ENCODE peak calls at places on chromosome 21, in five cellular contexts. One of them, this sample, is unnamed.

GRCh38 chr21:41610042-41610839 is 102.3 kb upstream of the TMPRSS2 start:
- DNase-seq in H1: peak
- DNase-seq in mesenchymal stem cell: peak
- DNase-seq in neuronal stem cell: no peak
- DNase-seq in IMR-90: peak
- DNase-seq in this sample: peak

GRCh38 chr21:30695956-30696355 is 22.6 kb downstream of the KRTAP21-3 start:
- DNase-seq in IMR-90: no peak
- DNase-seq in neuronal stem cell: no peak
- DNase-seq in mesenchymal stem cell: no peak
- DNase-seq in H1: no peak
- DNase-seq in this sample: no peak

GRCh38 chr21:41368361-41369104 is 6.7 kb downstream of the MX2 start:
- DNase-seq in H1: no peak
- DNase-seq in mesenchymal stem cell: no peak
- DNase-seq in neuronal stem cell: no peak
- DNase-seq in IMR-90: no peak
- DNase-seq in this sample: no peak

GRCh38 chr21:32348604-32349332 is 44.0 kb downstream of the URB1 start:
- DNase-seq in mesenchymal stem cell: no peak
- DNase-seq in H1: no peak
- DNase-seq in IMR-90: no peak
- DNase-seq in neuronal stem cell: no peak
- DNase-seq in this sample: no peak

GRCh38 chr21:26948194-26948593 is 18.7 kb downstream of the ADAMTS5 start:
- DNase-seq in neuronal stem cell: no peak
- DNase-seq in mesenchymal stem cell: peak
- DNase-seq in IMR-90: peak
- DNase-seq in H1: no peak
- DNase-seq in this sample: no peak

GRCh38 chr21:26943916-26944315 is 23.0 kb downstream of the ADAMTS5 start:
- DNase-seq in H1: no peak
- DNase-seq in IMR-90: no peak
- DNase-seq in neuronal stem cell: no peak
- DNase-seq in mesenchymal stem cell: no peak
- DNase-seq in this sample: no peak

GRCh38 chr21:40472026-40472425 is 374.9 kb downstream of the DSCAM start:
- DNase-seq in IMR-90: no peak
- DNase-seq in mesenchymal stem cell: no peak
- DNase-seq in H1: no peak
- DNase-seq in neuronal stem cell: no peak
- DNase-seq in this sample: no peak

GRCh38 chr21:22421416-22422190 is 1423.4 kb downstream of the NCAM2 start:
- DNase-seq in mesenchymal stem cell: no peak
- DNase-seq in IMR-90: no peak
- DNase-seq in H1: no peak
- DNase-seq in neuronal stem cell: no peak
- DNase-seq in this sample: no peak

GRCh38 chr21:20971296-20971921 is 26.8 kb upstream of the NCAM2 start:
- DNase-seq in IMR-90: peak
- DNase-seq in H1: no peak
- DNase-seq in mesenchymal stem cell: peak
- DNase-seq in neuronal stem cell: peak
- DNase-seq in this sample: peak

GRCh38 chr21:29477941-29478340 is 179.2 kb downstream of the BACH1 start:
- DNase-seq in mesenchymal stem cell: peak
- DNase-seq in H1: no peak
- DNase-seq in IMR-90: peak
- DNase-seq in neuronal stem cell: no peak
- DNase-seq in this sample: no peak

GRCh38 chr21:34705032-34705431 is 36.2 kb downstream of the CLIC6 start:
- DNase-seq in H1: no peak
- DNase-seq in IMR-90: no peak
- DNase-seq in neuronal stem cell: no peak
- DNase-seq in mesenchymal stem cell: no peak
- DNase-seq in this sample: no peak

GRCh38 chr21:27700974-27701614 is 734.2 kb upstream of the ADAMTS5 start:
- DNase-seq in neuronal stem cell: peak
- DNase-seq in H1: peak
- DNase-seq in mesenchymal stem cell: peak
- DNase-seq in IMR-90: peak
- DNase-seq in this sample: peak

GRCh38 chr21:41164981-41165650 is 2.8 kb upstream of the BACE2 start:
- DNase-seq in IMR-90: peak
- DNase-seq in mesenchymal stem cell: no peak
- DNase-seq in neuronal stem cell: no peak
- DNase-seq in H1: no peak
- DNase-seq in this sample: no peak

GRCh38 chr21:35585878-35586277 is 474.4 kb downstream of the SETD4 start:
- DNase-seq in mesenchymal stem cell: no peak
- DNase-seq in IMR-90: no peak
- DNase-seq in neuronal stem cell: no peak
- DNase-seq in H1: no peak
- DNase-seq in this sample: no peak

GRCh38 chr21:24023402-24023801 is 1583.9 kb downstream of the MRPL39 start:
- DNase-seq in IMR-90: peak
- DNase-seq in H1: no peak
- DNase-seq in neuronal stem cell: no peak
- DNase-seq in mesenchymal stem cell: no peak
- DNase-seq in this sample: no peak

DNA sequence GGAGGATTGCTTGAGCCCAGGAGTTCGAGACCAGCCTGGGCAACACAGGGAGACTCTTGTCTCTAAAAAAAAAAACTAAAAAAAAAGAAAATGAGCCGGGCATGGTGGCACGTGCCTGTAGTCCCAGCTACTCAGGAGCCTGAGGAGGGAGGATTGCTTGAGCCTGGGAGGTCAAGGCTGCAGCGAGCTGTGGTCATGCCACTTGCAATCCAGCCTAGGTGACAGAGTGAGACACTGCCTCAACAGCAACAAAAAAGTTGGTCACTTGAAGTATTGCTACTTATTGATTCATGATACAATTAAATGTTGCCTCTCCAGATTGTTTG is 57.9 kb upstream of the CXADR start:
- DNase-seq in IMR-90: no peak
- DNase-seq in mesenchymal stem cell: no peak
- DNase-seq in neuronal stem cell: no peak
- DNase-seq in H1: no peak
- DNase-seq in this sample: no peak
- H3K14ac ChIP-seq in IMR-90: no peak
- H3K14ac ChIP-seq in mesenchymal stem cell: no peak
- H3K14ac ChIP-seq in neuronal stem cell: no peak
- H3K14ac ChIP-seq in H1: no peak
- H3K14ac ChIP-seq in this sample: no peak

GRCh38 chr21:37272897-37273296 is 5.8 kb upstream of the VPS26C start:
- DNase-seq in IMR-90: no peak
- DNase-seq in neuronal stem cell: no peak
- DNase-seq in mesenchymal stem cell: no peak
- DNase-seq in H1: no peak
- DNase-seq in this sample: no peak
- H3K27ac ChIP-seq in IMR-90: no peak
- H3K27ac ChIP-seq in neuronal stem cell: no peak
- H3K27ac ChIP-seq in mesenchymal stem cell: no peak
- H3K27ac ChIP-seq in H1: no peak
- H3K27ac ChIP-seq in this sample: no peak

DNA sequence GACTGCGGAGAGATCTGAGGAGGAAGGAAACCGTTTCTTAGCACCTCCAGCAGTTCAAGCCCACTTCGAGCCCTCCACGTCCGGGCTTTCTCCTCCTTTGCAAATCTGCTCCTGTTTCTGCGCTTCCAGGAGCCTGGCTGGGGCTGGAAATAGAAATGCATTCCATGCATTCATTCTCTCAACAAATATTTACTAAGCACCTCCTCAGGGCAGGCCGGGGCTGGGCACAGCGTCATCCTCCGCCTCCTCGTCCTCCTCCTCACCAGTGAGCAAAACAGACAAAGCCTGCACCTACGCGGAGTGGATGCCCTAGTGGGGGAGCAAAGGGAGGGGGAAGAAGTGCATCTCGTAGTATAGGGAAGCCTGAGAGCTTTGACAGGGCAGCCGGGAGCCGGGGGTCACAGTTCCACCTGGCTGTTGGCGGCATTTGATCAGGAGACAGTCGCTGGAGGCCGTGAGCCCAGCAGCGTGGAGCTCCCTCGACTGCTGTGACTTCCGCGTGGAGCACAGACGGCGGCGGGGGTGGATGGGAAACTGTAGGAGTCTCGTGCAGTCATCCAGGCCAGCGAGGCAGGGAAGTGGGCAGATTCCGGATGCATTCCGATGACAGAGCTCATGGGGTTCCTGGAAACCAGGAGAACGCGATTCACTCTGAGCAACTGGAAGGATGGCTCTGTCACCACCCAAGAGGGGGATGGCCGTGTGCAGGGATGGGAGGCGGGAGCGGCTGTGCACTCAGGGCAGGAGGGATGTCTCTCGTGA is 93.4 kb downstream of the SIK1 start:
- DNase-seq in IMR-90: peak
- DNase-seq in mesenchymal stem cell: peak
- DNase-seq in H1: no peak
- DNase-seq in neuronal stem cell: peak
- DNase-seq in this sample: peak
- H3K14ac ChIP-seq in IMR-90: peak
- H3K14ac ChIP-seq in mesenchymal stem cell: no peak
- H3K14ac ChIP-seq in H1: no peak
- H3K14ac ChIP-seq in neuronal stem cell: no peak
- H3K14ac ChIP-seq in this sample: peak

DNA sequence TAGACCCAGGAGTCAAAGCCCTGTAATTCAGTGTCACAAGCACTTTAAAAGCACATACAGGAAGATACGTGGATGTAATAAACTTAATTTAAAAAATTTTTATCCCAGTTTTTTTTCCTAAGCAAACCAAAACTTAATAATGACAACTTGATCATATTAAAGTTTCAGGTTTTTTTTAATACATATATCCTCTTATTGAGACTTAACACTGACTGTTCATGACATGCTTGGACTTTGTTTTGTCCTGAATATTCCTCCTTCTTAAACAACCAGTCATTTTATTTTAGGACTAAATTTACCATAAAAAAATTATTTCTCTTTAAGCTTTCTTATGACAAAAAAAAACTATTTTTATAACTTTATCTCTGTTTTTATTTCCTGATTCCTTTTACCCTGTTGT is 64.1 kb downstream of the WDR4 start:
- DNase-seq in H1: no peak
- DNase-seq in mesenchymal stem cell: no peak
- DNase-seq in neuronal stem cell: no peak
- DNase-seq in IMR-90: no peak
- DNase-seq in this sample: no peak
- H3K27ac ChIP-seq in H1: no peak
- H3K27ac ChIP-seq in mesenchymal stem cell: no peak
- H3K27ac ChIP-seq in neuronal stem cell: no peak
- H3K27ac ChIP-seq in IMR-90: no peak
- H3K27ac ChIP-seq in this sample: no peak

DNA sequence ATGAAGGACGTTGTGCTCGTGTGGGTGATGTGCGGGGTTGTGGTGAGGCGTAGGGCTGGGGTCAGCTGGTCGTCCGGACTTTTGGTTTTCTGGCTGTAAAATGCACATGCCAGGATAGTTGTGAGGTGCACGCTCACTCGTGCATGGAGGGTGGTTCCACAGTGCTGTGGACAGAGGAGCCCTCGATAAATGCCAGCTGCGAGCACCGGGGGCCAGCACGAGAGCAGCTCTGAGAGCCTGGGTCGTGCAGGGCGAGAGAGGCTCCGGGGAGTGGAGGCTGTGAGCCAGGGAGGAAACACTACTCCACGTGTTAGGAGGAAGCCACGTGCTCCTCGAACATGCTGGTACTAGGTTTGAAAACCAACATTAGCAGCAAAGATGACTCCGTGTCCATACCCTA is 39.4 kb downstream of the COL18A1 start:
- DNase-seq in IMR-90: no peak
- DNase-seq in neuronal stem cell: no peak
- DNase-seq in mesenchymal stem cell: no peak
- DNase-seq in H1: no peak
- DNase-seq in this sample: no peak
- H3K14ac ChIP-seq in IMR-90: no peak
- H3K14ac ChIP-seq in neuronal stem cell: no peak
- H3K14ac ChIP-seq in mesenchymal stem cell: no peak
- H3K14ac ChIP-seq in H1: no peak
- H3K14ac ChIP-seq in this sample: no peak

GRCh38 chr21:38956791-38957571 is 151.3 kb downstream of the ETS2 start:
- DNase-seq in H1: no peak
- DNase-seq in neuronal stem cell: no peak
- DNase-seq in mesenchymal stem cell: peak
- DNase-seq in IMR-90: peak
- DNase-seq in this sample: no peak

GRCh38 chr21:38954450-38955059 is 148.8 kb downstream of the ETS2 start:
- DNase-seq in mesenchymal stem cell: no peak
- DNase-seq in IMR-90: no peak
- DNase-seq in H1: no peak
- DNase-seq in neuronal stem cell: no peak
- DNase-seq in this sample: no peak

GRCh38 chr21:38955495-38955894 is 149.8 kb downstream of the ETS2 start:
- DNase-seq in IMR-90: peak
- DNase-seq in mesenchymal stem cell: peak
- DNase-seq in neuronal stem cell: no peak
- DNase-seq in H1: no peak
- DNase-seq in this sample: no peak

GRCh38 chr21:38957575-38958340 is 152.0 kb downstream of the ETS2 start:
- DNase-seq in neuronal stem cell: no peak
- DNase-seq in mesenchymal stem cell: no peak
- DNase-seq in IMR-90: no peak
- DNase-seq in H1: no peak
- DNase-seq in this sample: no peak

DNA sequence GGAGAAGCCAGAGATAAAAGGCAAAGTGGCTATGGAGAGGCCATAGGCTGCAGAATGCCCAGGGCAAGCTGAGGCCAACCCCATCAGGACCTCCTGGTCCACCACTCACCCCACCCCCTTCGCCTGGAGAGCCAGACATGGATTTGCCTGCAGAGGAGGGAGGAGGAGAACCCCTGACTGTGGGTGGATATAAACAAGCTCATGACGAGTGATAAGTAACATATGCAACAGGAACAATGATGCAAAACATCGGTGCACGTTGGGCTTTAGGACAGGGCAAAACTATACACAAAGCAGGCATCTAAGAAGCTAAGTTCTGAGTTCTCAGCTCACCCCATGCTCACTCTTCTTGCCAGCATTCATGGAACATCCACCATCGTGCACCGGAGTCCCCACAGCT is 150.3 kb downstream of the ETS2 start:
- DNase-seq in IMR-90: peak
- DNase-seq in neuronal stem cell: no peak
- DNase-seq in H1: no peak
- DNase-seq in mesenchymal stem cell: no peak
- DNase-seq in this sample: no peak
- H3K27ac ChIP-seq in IMR-90: no peak
- H3K27ac ChIP-seq in neuronal stem cell: no peak
- H3K27ac ChIP-seq in H1: no peak
- H3K27ac ChIP-seq in mesenchymal stem cell: no peak
- H3K27ac ChIP-seq in this sample: no peak

GRCh38 chr21:33480481-33481103 is 818 bp upstream of the TMEM50B start:
- DNase-seq in mesenchymal stem cell: no peak
- DNase-seq in H1: no peak
- DNase-seq in neuronal stem cell: no peak
- DNase-seq in IMR-90: no peak
- DNase-seq in this sample: no peak
- H3K14ac ChIP-seq in mesenchymal stem cell: no peak
- H3K14ac ChIP-seq in H1: no peak
- H3K14ac ChIP-seq in neuronal stem cell: no peak
- H3K14ac ChIP-seq in IMR-90: peak
- H3K14ac ChIP-seq in this sample: peak

This sample was measured in trophoblast cell.